ENCODE peak calls at places on chromosomes 2 and 18, in six cellular contexts. One of them, this sample, is unnamed. For H3K4me1, the result is how much of the 10 kb centered on the place peaks cover.

GRCh38 chr2:34241905-34242740 is 643.0 kb upstream of the FAM98A start:
- DNase-seq in HCT116: no peak
- DNase-seq in K562: no peak
- DNase-seq in GM12878: no peak
- DNase-seq in H1: no peak
- DNase-seq in HepG2: no peak
- DNase-seq in this sample: no peak

GRCh38 chr2:65320042-65320711 is 92.5 kb downstream of the ACTR2 start:
- DNase-seq in HepG2: peak
- DNase-seq in H1: no peak
- DNase-seq in GM12878: peak
- DNase-seq in K562: peak
- DNase-seq in HCT116: peak
- DNase-seq in this sample: peak

GRCh38 chr2:28403388-28403956 is 10.8 kb downstream of the FOSL2 start:
- DNase-seq in HepG2: no peak
- DNase-seq in HCT116: no peak
- DNase-seq in GM12878: no peak
- DNase-seq in H1: no peak
- DNase-seq in K562: no peak
- DNase-seq in this sample: no peak

GRCh38 chr2:171811229-171811628 is 82.8 kb downstream of the SLC25A12 start:
- DNase-seq in K562: peak
- DNase-seq in HCT116: peak
- DNase-seq in HepG2: peak
- DNase-seq in H1: no peak
- DNase-seq in GM12878: no peak
- DNase-seq in this sample: no peak

GRCh38 chr2:189799531-189799930 is 15.3 kb downstream of the PMS1 start:
- DNase-seq in GM12878: no peak
- DNase-seq in H1: no peak
- DNase-seq in HCT116: no peak
- DNase-seq in HepG2: no peak
- DNase-seq in K562: no peak
- DNase-seq in this sample: no peak

GRCh38 chr2:56505885-56506284 is 322.1 kb downstream of the CCDC85A start:
- DNase-seq in K562: no peak
- DNase-seq in H1: no peak
- DNase-seq in HCT116: no peak
- DNase-seq in HepG2: no peak
- DNase-seq in GM12878: no peak
- DNase-seq in this sample: no peak

GRCh38 chr2:205772983-205773382 is 90.7 kb downstream of the NRP2 start:
- DNase-seq in GM12878: no peak
- DNase-seq in K562: no peak
- DNase-seq in HCT116: no peak
- DNase-seq in H1: no peak
- DNase-seq in HepG2: no peak
- DNase-seq in this sample: no peak

GRCh38 chr2:49261791-49262190 is 107.5 kb upstream of the FSHR start:
- DNase-seq in H1: no peak
- DNase-seq in K562: no peak
- DNase-seq in HCT116: no peak
- DNase-seq in HepG2: no peak
- DNase-seq in GM12878: no peak
- DNase-seq in this sample: no peak

GRCh38 chr2:129707800-129708199 is 271.7 kb upstream of the RAB6C start:
- DNase-seq in HepG2: no peak
- DNase-seq in GM12878: no peak
- DNase-seq in K562: no peak
- DNase-seq in HCT116: no peak
- DNase-seq in H1: peak
- DNase-seq in this sample: no peak

DNA sequence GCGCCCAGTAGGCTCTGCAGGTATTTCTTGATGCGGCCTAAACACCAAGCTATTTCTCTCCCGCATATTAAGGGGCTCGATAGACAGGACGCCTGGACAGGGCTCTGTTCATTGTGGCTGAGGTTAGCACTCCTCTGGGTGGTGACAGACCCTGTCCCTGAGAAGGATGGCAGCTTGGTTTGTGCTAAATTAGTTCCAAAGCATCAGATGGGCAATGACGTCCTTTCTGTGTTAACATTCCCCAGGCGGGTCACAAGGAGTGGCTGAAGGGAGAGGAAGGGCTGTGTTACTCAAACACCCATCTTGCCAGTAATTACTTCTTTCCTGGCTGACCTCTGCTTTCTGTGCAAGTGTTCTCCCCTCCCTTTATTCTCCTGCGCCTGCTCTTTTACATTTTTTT is 75.0 kb downstream of the TMEM247 start:
- DNase-seq in HepG2: no peak
- DNase-seq in HCT116: no peak
- DNase-seq in GM12878: no peak
- DNase-seq in H1: no peak
- DNase-seq in K562: no peak
- DNase-seq in this sample: no peak
- TF ChIP-seq ZNF274 in HepG2: no peak
- TF ChIP-seq ZNF274 in HCT116: no peak
- TF ChIP-seq ZNF274 in GM12878: no peak
- TF ChIP-seq ZNF274 in H1: no peak
- TF ChIP-seq ZNF274 in K562: no peak
- TF ChIP-seq ZNF274 in this sample: no peak

DNA sequence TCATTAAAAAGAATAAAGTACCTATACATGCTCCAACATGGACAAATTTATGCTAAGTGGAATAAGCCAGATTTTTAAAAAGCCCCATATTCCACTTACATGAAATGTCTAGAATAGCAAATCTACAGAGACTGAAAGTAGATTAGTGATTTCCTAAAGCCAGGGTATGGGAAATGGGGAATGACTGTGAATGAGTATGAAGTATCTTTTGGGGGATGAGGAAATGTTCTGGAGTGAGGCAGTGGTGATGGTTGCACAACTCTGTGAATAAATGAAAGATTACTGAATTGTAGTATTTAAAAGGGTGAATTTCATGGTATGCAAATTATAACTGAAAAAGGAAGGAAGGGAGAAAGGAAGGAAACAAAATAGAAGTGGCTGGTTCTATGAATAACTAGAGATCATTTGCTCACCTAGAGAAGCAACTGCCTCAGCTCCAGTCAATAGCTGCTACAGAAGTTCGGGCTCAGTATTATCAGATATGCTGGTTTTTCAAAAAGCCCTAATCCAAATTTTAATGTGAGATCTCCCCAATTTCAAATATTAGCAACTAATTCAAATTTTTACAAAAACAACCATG is 39.3 kb downstream of the MAP3K2 start:
- DNase-seq in H1: no peak
- DNase-seq in K562: no peak
- DNase-seq in HepG2: no peak
- DNase-seq in HCT116: no peak
- DNase-seq in GM12878: no peak
- DNase-seq in this sample: no peak
- TF ChIP-seq YY1 in H1: no peak
- TF ChIP-seq YY1 in K562: no peak
- TF ChIP-seq YY1 in HepG2: no peak
- TF ChIP-seq YY1 in HCT116: no peak
- TF ChIP-seq YY1 in GM12878: no peak
- TF ChIP-seq YY1 in this sample: no peak

DNA sequence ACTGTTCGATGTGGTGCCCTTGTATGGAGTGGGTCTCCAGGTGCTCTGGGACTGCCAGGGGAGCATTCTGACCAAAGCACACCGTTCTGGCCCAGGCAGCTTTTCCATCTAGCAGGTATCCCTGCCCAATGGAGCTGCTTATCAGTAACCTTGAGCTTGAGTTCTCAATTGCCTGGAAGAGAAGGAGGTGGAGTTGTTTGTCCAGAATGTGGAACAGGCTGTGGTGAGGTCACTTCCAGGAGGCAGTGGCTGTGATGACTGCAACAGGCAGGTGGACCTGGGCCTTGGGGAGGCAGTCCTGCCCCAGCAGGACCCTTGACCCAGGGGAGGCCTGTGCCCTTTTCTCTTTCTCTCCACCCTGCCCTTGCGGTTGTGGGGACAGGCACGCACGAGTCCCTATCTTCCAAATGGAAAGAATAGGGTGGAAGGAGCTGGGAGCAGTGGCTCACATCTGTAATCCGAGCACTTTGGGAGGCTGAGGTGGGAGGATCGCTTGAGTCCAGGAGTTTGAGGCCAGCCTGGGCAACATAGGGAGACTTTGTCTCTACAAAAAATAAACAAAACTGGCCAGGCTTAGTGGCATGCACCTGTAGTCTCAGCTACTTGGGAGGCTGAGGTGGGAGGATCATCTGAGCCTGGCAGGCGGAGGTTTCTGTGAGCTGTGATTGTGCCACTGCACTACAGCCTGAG is 66.2 kb upstream of the MCFD2 start:
- DNase-seq in K562: peak
- DNase-seq in H1: no peak
- DNase-seq in HepG2: peak
- DNase-seq in HCT116: no peak
- DNase-seq in GM12878: no peak
- DNase-seq in this sample: no peak
- H3K4me1 ChIP-seq in K562: half or more
- H3K4me1 ChIP-seq in H1: under half
- H3K4me1 ChIP-seq in HepG2: under half
- H3K4me1 ChIP-seq in HCT116: under half
- H3K4me1 ChIP-seq in GM12878: half or more
- H3K4me1 ChIP-seq in this sample: under half

GRCh38 chr18:12744103-12744502 is 41.3 kb downstream of the PSMG2 start:
- DNase-seq in HCT116: peak
- DNase-seq in H1: no peak
- DNase-seq in HepG2: peak
- DNase-seq in GM12878: no peak
- DNase-seq in K562: peak
- DNase-seq in this sample: no peak

GRCh38 chr18:12742453-12742852 is 39.6 kb downstream of the PSMG2 start:
- DNase-seq in HepG2: no peak
- DNase-seq in H1: no peak
- DNase-seq in K562: no peak
- DNase-seq in GM12878: no peak
- DNase-seq in HCT116: no peak
- DNase-seq in this sample: no peak

GRCh38 chr18:12737243-12737902 is 34.5 kb downstream of the PSMG2 start:
- DNase-seq in H1: no peak
- DNase-seq in HCT116: no peak
- DNase-seq in GM12878: no peak
- DNase-seq in HepG2: no peak
- DNase-seq in K562: peak
- DNase-seq in this sample: no peak

GRCh38 chr18:12745095-12745820 is 42.4 kb downstream of the PSMG2 start:
- DNase-seq in HCT116: no peak
- DNase-seq in HepG2: no peak
- DNase-seq in K562: no peak
- DNase-seq in GM12878: no peak
- DNase-seq in H1: no peak
- DNase-seq in this sample: no peak

DNA sequence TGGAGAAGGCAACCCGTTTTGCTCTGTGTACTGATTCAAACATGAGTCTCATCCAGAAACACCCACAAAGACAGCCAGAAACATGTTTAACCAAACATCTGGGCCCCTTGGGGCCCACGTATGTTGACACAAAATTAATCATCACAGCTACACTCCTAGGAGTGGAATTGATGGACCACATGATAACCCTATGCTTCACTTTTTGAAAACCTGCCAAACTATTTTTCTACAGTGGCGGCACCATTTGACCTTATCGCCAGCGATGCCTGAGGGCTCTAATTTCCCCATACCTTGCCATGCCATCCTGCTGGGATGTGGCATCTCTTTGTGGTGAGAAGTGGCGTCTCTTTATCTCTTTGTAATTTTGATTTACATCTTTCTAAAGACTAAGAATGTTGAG is 38.5 kb downstream of the PSMG2 start:
- DNase-seq in GM12878: no peak
- DNase-seq in H1: no peak
- DNase-seq in K562: peak
- DNase-seq in HepG2: peak
- DNase-seq in HCT116: no peak
- DNase-seq in this sample: no peak
- TF ChIP-seq ZNF274 in GM12878: no peak
- TF ChIP-seq ZNF274 in H1: no peak
- TF ChIP-seq ZNF274 in K562: no peak
- TF ChIP-seq ZNF274 in HepG2: no peak
- TF ChIP-seq ZNF274 in HCT116: no peak
- TF ChIP-seq ZNF274 in this sample: no peak

GRCh38 chr2:215826838-215827441 is 186.4 kb downstream of the MREG start:
- DNase-seq in H1: no peak
- DNase-seq in HepG2: peak
- DNase-seq in HCT116: no peak
- DNase-seq in GM12878: no peak
- DNase-seq in K562: no peak
- DNase-seq in this sample: no peak
- TF ChIP-seq YY1 in H1: no peak
- TF ChIP-seq YY1 in HepG2: no peak
- TF ChIP-seq YY1 in HCT116: no peak
- TF ChIP-seq YY1 in GM12878: no peak
- TF ChIP-seq YY1 in K562: no peak
- TF ChIP-seq YY1 in this sample: no peak

GRCh38 chr18:31100598-31101147 is 1.5 kb downstream of the DSC2 start:
- DNase-seq in HCT116: no peak
- DNase-seq in GM12878: no peak
- DNase-seq in H1: peak
- DNase-seq in K562: peak
- DNase-seq in HepG2: peak
- DNase-seq in this sample: peak
- H3K4me1 ChIP-seq in HCT116: under half
- H3K4me1 ChIP-seq in GM12878: under half
- H3K4me1 ChIP-seq in H1: under half
- H3K4me1 ChIP-seq in K562: under half
- H3K4me1 ChIP-seq in HepG2: under half
- H3K4me1 ChIP-seq in this sample: under half